ENCODE peak calls at places on chromosome 14, in four cellular contexts. O is neural crest cell, N is H9, E is Calu3. A is an unnamed sample.

GRCh38 chr14:101027291-101027690 is 123.8 kb upstream of the RTL1 start:
- DNase-seq in O (no peak), N (no peak), E (no peak), A (no peak)

GRCh38 chr14:64806202-64806861 is 73.4 kb downstream of the SPTB start:
- DNase-seq in O (no peak), N (no peak), E (peak), A (no peak)

GRCh38 chr14:95507701-95508103 is 8.7 kb downstream of the SYNE3 start:
- DNase-seq in O (no peak), N (no peak), E (no peak), A (peak)

GRCh38 chr14:64008016-64008415 is 155.2 kb downstream of the SYNE2 start:
- DNase-seq in O (no peak), N (no peak), E (no peak), A (no peak)

GRCh38 chr14:75303415-75303814 is 24.8 kb downstream of the FOS start:
- DNase-seq in O (peak), N (peak), E (peak), A (peak)

GRCh38 chr14:98189521-98189920 is 1082.5 kb downstream of the BCL11B start:
- DNase-seq in O (no peak), N (no peak), E (no peak), A (no peak)

GRCh38 chr14:74933925-74934435 is 10.9 kb upstream of the RPS6KL1 start:
- DNase-seq in O (no peak), N (no peak), E (no peak), A (no peak)

GRCh38 chr14:85402546-85403162 is 127.3 kb upstream of the FLRT2 start:
- DNase-seq in O (no peak), N (no peak), E (no peak), A (no peak)

GRCh38 chr14:68842298-68842697 is 49.4 kb upstream of the ZFP36L1 start:
- DNase-seq in O (no peak), N (no peak), E (no peak), A (no peak)

GRCh38 chr14:75282166-75282547 is 3.5 kb downstream of the FOS start:
- DNase-seq in O (no peak), N (no peak), E (no peak), A (no peak)

GRCh38 chr14:23537351-23538048 is 14.1 kb downstream of the ZFHX2 start:
- DNase-seq in O (no peak), N (peak), E (no peak), A (no peak)

GRCh38 chr14:100815478-100816285 is 10.2 kb upstream of the MEG3 start:
- DNase-seq in O (no peak), N (no peak), E (no peak), A (no peak)

GRCh38 chr14:30651934-30652333 is 29.8 kb downstream of the SCFD1 start:
- DNase-seq in O (no peak), N (no peak), E (no peak), A (no peak)

GRCh38 chr14:103023881-103024473 is 33.4 kb downstream of the CDC42BPB start:
- DNase-seq in O (no peak), N (no peak), E (no peak), A (no peak)

GRCh38 chr14:22850944-22851790 is 14.8 kb downstream of the MMP14 start:
- DNase-seq in O (no peak), N (no peak), E (no peak), A (peak)

GRCh38 chr14:72925815-72926291 is 411 bp upstream of the DCAF4 start:
- DNase-seq in O (no peak), N (no peak), E (no peak), A (peak)

GRCh38 chr14:68948686-68949085 is 30.4 kb downstream of the ACTN1 start:
- DNase-seq in O (no peak), N (no peak), E (no peak), A (no peak)

GRCh38 chr14:104388011-104388521 is 191.5 kb upstream of the C14orf180 start:
- DNase-seq in O (no peak), N (peak), E (no peak), A (no peak)

GRCh38 chr14:48193893-48194292 is 518.5 kb upstream of the MDGA2 start:
- DNase-seq in O (no peak), N (no peak), E (no peak), A (no peak)

GRCh38 chr14:100901391-100902183 is 1.9 kb downstream of the RTL1 start:
- DNase-seq in O (no peak), N (no peak), E (no peak), A (no peak)

GRCh38 chr14:99175331-99176155 is 96.5 kb downstream of the BCL11B start:
- DNase-seq in O (no peak), N (peak), E (no peak), A (no peak)

GRCh38 chr14:88868558-88869159 is 44.2 kb downstream of the TTC8 start:
- DNase-seq in O (no peak), N (no peak), E (no peak), A (peak)

GRCh38 chr14:67285876-67286452 is 44.7 kb downstream of the PALS1 start:
- DNase-seq in O (no peak), N (no peak), E (no peak), A (peak)